ENCODE peak calls at places on chromosomes 6 and 20, in four cellular contexts. S is HEK293T; J is Jurkat, Clone E6-1; H is NCI-H1694. Z is an unnamed sample.

GRCh38 chr6:42727084-42727601 is 4.7 kb upstream of the PRPH2 start:
- DNase-seq in H (no peak), S (no peak), J (no peak), Z (peak; percentile 26)

GRCh38 chr6:34130870-34131269 is 15.0 kb downstream of the GRM4 start:
- DNase-seq in H (no peak), J (no peak), S (no peak), Z (no peak)

GRCh38 chr6:10080561-10080960 is 334.3 kb downstream of the TFAP2A start:
- DNase-seq in H (no peak), S (no peak), J (no peak), Z (no peak)

GRCh38 chr20:32521780-32522524 is 63.2 kb downstream of the NOL4L start:
- DNase-seq in S (peak; percentile 88), J (peak; percentile 51), H (peak; percentile 47), Z (peak; percentile 85)

GRCh38 chr6:13292774-13293173 is 35.6 kb downstream of the TBC1D7 start:
- DNase-seq in H (no peak), J (no peak), S (no peak), Z (no peak)

GRCh38 chr6:84688187-84688878 is 76.1 kb downstream of the TBX18 start:
- DNase-seq in S (no peak), J (no peak), H (no peak), Z (no peak)

GRCh38 chr20:61328906-61329558 is 77.0 kb downstream of the CDH4 start:
- DNase-seq in S (no peak), J (no peak), H (no peak), Z (peak; percentile 5)

GRCh38 chr6:11295969-11296368 is 63.5 kb upstream of the NEDD9 start:
- DNase-seq in J (no peak), H (no peak), S (no peak), Z (no peak)

GRCh38 chr20:8438748-8439147 is 306.7 kb downstream of the PLCB1 start:
- DNase-seq in H (no peak), S (no peak), J (no peak), Z (no peak)

GRCh38 chr6:71373943-71374342 is 85.3 kb downstream of the OGFRL1 start:
- DNase-seq in H (no peak), S (no peak), J (no peak), Z (no peak)

GRCh38 chr20:31595654-31596411 is 9.3 kb upstream of the ID1 start:
- DNase-seq in J (no peak), S (no peak), H (no peak), Z (no peak)

GRCh38 chr20:20102163-20102562 is 49.8 kb downstream of the CFAP61 start:
- DNase-seq in S (no peak), J (no peak), H (no peak), Z (no peak)

GRCh38 chr6:147381734-147382133 is 126.8 kb upstream of the SAMD5 start:
- DNase-seq in J (no peak), S (no peak), H (no peak), Z (no peak)

GRCh38 chr6:37495199-37495913 is 4.3 kb downstream of the CCDC167 start:
- DNase-seq in J (no peak), H (no peak), S (no peak), Z (no peak)

GRCh38 chr6:71107935-71108420 is 151.1 kb upstream of the B3GAT2 start:
- DNase-seq in H (peak; percentile 52), S (peak; percentile 48), J (no peak), Z (no peak)

GRCh38 chr20:50379049-50379990 is 130.9 kb upstream of the PTPN1 start:
- DNase-seq in J (no peak), S (no peak), H (no peak), Z (peak; percentile 9)

GRCh38 chr6:155611742-155612141 is 156.1 kb upstream of the NOX3 start:
- DNase-seq in S (no peak), H (no peak), J (no peak), Z (no peak)

GRCh38 chr6:154138806-154139205 is 99.8 kb downstream of the OPRM1 start:
- DNase-seq in J (no peak), S (no peak), H (no peak), Z (no peak)

GRCh38 chr20:9200196-9200595 is 131.3 kb downstream of the PLCB4 start:
- DNase-seq in S (no peak), J (no peak), H (no peak), Z (no peak)

Z was measured in cerebellum.